ENCODE peak calls at places on chromosomes 4 and X, in ten cellular contexts. Q, L, J, S, U, F, E, K, P and H are unnamed samples.

GRCh38 chr4:183409463-183409862 is 35.0 kb upstream of the CDKN2AIP start:
- DNase-seq in Q (no peak), L (no peak), J (no peak), S (no peak), U (no peak), F (no peak), E (no peak), K (no peak), P (no peak), H (no peak)

GRCh38 chr4:155578726-155579385 is 87.8 kb upstream of the GUCY1A1 start:
- DNase-seq in Q (no peak), L (no peak), J (no peak), S (no peak), U (no peak), F (no peak), E (no peak), K (no peak), P (no peak), H (no peak)

GRCh38 chr4:11635336-11635735 is 206.6 kb upstream of the HS3ST1 start:
- DNase-seq in Q (no peak), L (peak), J (no peak), S (no peak), U (peak), F (no peak), E (no peak), K (no peak), P (peak), H (no peak)

GRCh38 chrX:153870791-153871360 is 15.1 kb downstream of the L1CAM start:
- DNase-seq in Q (no peak), L (no peak), J (no peak), S (no peak), U (no peak), F (no peak), E (no peak), K (no peak), P (no peak), H (no peak)

GRCh38 chr4:143699331-143700059 is 980 bp downstream of the FREM3 start:
- DNase-seq in Q (no peak), L (no peak), J (no peak), S (no peak), U (no peak), F (peak), E (no peak), K (no peak), P (no peak), H (no peak)

GRCh38 chrX:148203531-148203930 is 222.4 kb downstream of the FMR1NB start:
- DNase-seq in Q (no peak), L (no peak), J (no peak), S (no peak), U (no peak), F (no peak), E (no peak), K (no peak), P (no peak), H (no peak)

GRCh38 chr4:148444296-148445070 is 2.3 kb upstream of the NR3C2 start:
- DNase-seq in Q (no peak), L (peak), J (peak), S (peak), U (no peak), F (peak), E (peak), K (no peak), P (no peak), H (peak)

GRCh38 chr4:146637853-146638800 is 566 bp upstream of the POU4F2 start:
- DNase-seq in Q (no peak), L (no peak), J (no peak), S (peak), U (no peak), F (peak), E (no peak), K (no peak), P (no peak), H (peak)

GRCh38 chr4:87505862-87506261 is 23.3 kb downstream of the SPARCL1 start:
- DNase-seq in Q (no peak), L (no peak), J (no peak), S (peak), U (no peak), F (peak), E (no peak), K (no peak), P (no peak), H (no peak)

GRCh38 chr4:67764183-67764582 is 10.0 kb upstream of the GNRHR start:
- DNase-seq in Q (no peak), L (no peak), J (no peak), S (no peak), U (no peak), F (no peak), E (no peak), K (no peak), P (no peak), H (no peak)

GRCh38 chr4:83219344-83219990 is 65.1 kb downstream of the COQ2 start:
- DNase-seq in Q (no peak), L (peak), J (no peak), S (no peak), U (no peak), F (no peak), E (peak), K (no peak), P (no peak), H (no peak)

GRCh38 chr4:78370625-78371372 is 180.8 kb upstream of the ANXA3 start:
- DNase-seq in Q (no peak), L (peak), J (no peak), S (no peak), U (no peak), F (no peak), E (no peak), K (no peak), P (no peak), H (no peak)

GRCh38 chr4:2943364-2944090 is 19.7 kb downstream of the NOP14 start:
- DNase-seq in Q (no peak), L (no peak), J (peak), S (no peak), U (no peak), F (no peak), E (no peak), K (no peak), P (no peak), H (no peak)

GRCh38 chr4:101155368-101155767 is 192.0 kb downstream of the PPP3CA start:
- DNase-seq in Q (no peak), L (peak), J (no peak), S (peak), U (peak), F (no peak), E (no peak), K (no peak), P (no peak), H (no peak)

GRCh38 chr4:14084598-14084997 is 457.1 kb upstream of the BOD1L1 start:
- DNase-seq in Q (no peak), L (no peak), J (no peak), S (peak), U (no peak), F (peak), E (no peak), K (no peak), P (no peak), H (no peak)

GRCh38 chrX:134172588-134173259 is 64.3 kb upstream of the CCDC160 start:
- DNase-seq in Q (no peak), L (no peak), J (peak), S (peak), U (peak), F (no peak), E (peak), K (no peak), P (no peak), H (peak)

GRCh38 chrX:10110984-10111363 is 45.8 kb upstream of the CLCN4 start:
- DNase-seq in Q (no peak), L (no peak), J (no peak), S (no peak), U (no peak), F (no peak), E (no peak), K (no peak), P (no peak), H (no peak)

GRCh38 chr4:38132843-38133662 is 172.9 kb downstream of the PTTG2 start:
- DNase-seq in Q (no peak), L (no peak), J (no peak), S (no peak), U (peak), F (no peak), E (peak), K (no peak), P (no peak), H (no peak)

GRCh38 chr4:7911044-7911578 is 28.6 kb downstream of the AFAP1 start:
- DNase-seq in Q (peak), L (peak), J (no peak), S (peak), U (peak), F (peak), E (peak), K (no peak), P (peak), H (peak)

GRCh38 chr4:48409203-48409602 is 67.9 kb downstream of the SLAIN2 start:
- DNase-seq in Q (no peak), L (no peak), J (no peak), S (no peak), U (no peak), F (no peak), E (no peak), K (no peak), P (no peak), H (no peak)
- TF ChIP-seq CTCF in Q (no peak), L (no peak), J (no peak), S (no peak), U (no peak), F (no peak), E (no peak), K (no peak), P (no peak), H (no peak)

GRCh38 chr4:139522457-139522856 is 33.6 kb downstream of the SETD7 start:
- DNase-seq in Q (no peak), L (no peak), J (no peak), S (peak), U (no peak), F (no peak), E (no peak), K (no peak), P (no peak), H (peak)

GRCh38 chr4:139521764-139522373 is 34.1 kb downstream of the SETD7 start:
- DNase-seq in Q (no peak), L (no peak), J (no peak), S (no peak), U (no peak), F (no peak), E (no peak), K (no peak), P (no peak), H (no peak)

GRCh38 chr4:139523076-139523475 is 32.9 kb downstream of the SETD7 start:
- DNase-seq in Q (no peak), L (peak), J (no peak), S (no peak), U (no peak), F (no peak), E (no peak), K (no peak), P (no peak), H (no peak)

GRCh38 chr4:139525414-139525813 is 30.6 kb downstream of the SETD7 start:
- DNase-seq in Q (no peak), L (no peak), J (no peak), S (no peak), U (no peak), F (no peak), E (no peak), K (no peak), P (no peak), H (no peak)

DNA sequence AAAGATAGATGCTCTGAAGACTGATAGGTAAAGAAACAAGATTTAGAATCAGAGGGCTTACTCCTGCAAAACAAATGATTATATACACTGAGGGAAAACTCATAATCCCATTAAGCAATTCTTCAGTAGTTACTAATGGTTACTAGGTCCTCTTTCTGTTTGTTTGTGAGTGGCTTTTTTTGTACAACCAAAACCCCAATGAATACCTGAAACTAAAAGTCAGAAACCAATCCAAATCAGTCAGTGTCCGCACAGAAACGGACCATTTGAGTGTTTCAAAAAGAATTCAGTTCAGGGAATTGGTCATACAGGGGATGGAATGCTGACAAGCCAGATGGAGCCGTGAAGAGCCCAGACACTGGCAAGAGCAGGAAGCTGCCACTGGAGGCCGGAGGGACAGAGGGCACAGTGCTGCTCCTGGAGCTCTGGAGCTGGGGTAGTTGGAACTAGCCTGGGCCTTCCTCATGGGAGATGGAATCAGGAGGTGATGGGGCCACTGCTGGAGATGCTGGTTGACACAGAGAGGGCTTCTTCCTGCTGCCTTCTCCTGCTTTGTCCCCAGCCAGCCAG is 31.9 kb downstream of the SETD7 start:
- DNase-seq in Q (no peak), L (no peak), J (no peak), S (peak), U (no peak), F (no peak), E (no peak), K (no peak), P (no peak), H (no peak)
- TF ChIP-seq CTCF in Q (no peak), L (no peak), J (no peak), S (no peak), U (no peak), F (no peak), E (no peak), K (no peak), P (no peak), H (no peak)

DNA sequence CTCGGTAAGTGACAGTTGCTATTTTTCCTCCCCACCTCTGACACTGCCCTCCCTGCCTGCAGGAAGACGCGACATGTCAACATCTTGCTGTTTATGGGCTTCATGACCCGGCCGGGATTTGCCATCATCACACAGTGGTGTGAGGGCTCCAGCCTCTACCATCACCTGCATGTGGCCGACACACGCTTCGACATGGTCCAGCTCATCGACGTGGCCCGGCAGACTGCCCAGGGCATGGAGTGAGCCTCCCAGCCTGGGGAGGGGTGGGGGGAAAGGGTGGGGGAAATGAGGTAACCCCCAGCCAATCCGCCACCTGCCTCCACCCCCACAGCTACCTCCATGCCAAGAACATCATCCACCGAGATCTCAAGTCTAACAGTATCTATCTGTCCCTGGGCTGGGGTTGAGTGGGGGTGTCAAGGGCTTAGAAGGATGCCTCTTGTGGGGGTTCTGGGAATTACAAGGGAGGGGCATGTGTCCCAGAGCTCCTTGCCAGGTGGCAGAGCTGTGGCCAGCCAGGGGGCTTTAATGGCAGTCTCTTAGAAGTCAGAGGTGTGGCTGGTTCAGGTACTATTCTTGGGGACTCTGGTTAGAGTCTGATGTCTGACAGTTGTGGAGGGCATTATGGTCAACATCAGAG is 7.8 kb downstream of the ARAF start:
- DNase-seq in Q (no peak), L (no peak), J (no peak), S (peak), U (peak), F (peak), E (no peak), K (no peak), P (no peak), H (no peak)
- TF ChIP-seq CTCF in Q (no peak), L (peak), J (no peak), S (peak), U (no peak), F (peak), E (peak), K (no peak), P (peak), H (peak)

GRCh38 chrX:136572030-136572429 is 40.0 kb downstream of the VGLL1 start:
- DNase-seq in Q (no peak), L (no peak), J (no peak), S (no peak), U (no peak), F (no peak), E (no peak), K (no peak), P (no peak), H (no peak)
- TF ChIP-seq CTCF in Q (no peak), L (peak), J (no peak), S (no peak), U (no peak), F (no peak), E (no peak), K (no peak), P (no peak), H (no peak)

DNA sequence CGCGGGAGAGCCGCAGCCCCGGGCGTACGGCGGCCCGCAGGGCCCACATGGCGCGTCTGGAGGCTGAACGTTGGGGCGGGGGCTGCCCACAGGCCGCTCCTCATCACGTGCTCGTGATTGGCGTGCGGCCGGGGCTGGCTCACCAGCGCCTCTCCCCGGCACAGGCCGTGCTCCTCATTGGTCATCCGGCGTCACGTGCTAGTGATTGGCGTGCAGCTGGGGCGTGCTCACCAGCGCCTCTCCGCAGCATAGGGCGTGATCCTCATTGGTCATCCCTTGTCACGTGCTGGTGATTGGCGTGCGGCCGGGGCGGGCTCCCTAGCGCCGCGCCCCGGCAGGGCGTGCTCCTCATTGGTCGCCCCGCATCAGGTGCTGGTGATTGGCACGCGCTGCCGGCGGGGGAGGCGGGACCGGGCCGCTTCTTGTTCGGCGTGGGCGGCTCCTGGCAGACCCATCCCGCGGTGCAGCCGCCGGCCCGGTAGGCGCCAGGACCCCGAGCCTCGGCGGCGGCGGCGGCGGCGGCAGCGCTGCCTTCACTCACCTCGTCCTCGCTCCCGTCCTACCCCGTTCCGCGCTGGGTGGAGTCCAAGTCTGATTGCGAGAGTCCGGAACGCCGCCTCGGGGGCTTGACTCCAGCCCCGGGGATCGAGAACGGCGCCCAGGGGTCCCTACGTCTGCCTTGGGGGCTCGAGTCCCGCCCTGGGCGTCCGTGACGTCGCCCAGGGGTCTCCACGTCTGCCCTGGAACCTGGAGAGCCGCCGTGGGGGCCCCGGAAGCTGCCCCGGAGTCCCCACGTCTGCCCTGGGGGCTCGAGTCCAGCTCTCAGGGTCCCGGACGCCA is at the start of gene GTPBP6:
- DNase-seq in Q (peak), L (peak), J (peak), S (peak), U (peak), F (peak), E (peak), K (peak), P (peak), H (peak)
- TF ChIP-seq CTCF in Q (peak), L (peak), J (no peak), S (no peak), U (no peak), F (no peak), E (peak), K (peak), P (peak), H (no peak)

DNA sequence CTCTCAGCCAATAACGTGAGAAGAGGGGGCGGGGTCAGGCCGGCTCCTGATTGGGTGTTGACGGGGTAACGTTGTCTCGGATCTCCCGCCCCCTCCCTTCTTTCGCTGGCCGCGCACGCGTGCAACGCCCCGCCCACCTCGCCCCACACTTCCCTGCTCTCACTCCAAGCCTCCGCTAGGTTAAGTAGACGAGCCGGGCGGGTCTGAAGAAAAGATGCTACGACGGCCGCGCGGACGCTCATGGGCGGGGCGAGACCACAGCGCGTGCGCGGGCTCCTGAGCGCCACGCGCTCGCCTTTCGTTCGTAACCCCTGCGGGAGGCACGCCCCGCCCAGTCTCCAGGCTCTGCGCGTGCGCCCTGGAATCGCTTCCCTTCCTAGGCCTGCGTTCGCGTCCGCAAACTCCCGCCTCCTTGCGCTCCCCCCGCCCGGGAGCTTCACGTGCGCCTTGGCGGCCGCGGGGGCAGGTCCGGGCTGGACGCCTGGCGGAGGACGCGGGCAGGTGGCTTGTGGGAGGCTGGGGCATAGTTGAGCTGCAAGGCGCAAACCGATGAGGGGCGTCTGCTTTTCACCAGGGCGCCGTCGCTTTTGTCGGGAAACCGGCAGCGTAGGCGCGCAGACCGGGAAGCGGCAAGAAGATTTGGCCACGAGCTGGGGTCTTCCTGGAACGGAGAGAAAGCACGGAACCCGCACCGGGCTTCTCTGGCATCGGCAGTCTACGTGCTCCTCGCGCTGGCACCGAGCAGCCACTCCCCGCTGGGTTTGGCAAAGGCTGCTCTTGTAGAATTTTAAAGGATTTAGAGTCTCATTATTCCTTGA is 467 bp upstream of the PGRMC2 start:
- DNase-seq in Q (peak), L (peak), J (peak), S (peak), U (peak), F (peak), E (peak), K (peak), P (peak), H (peak)
- TF ChIP-seq CTCF in Q (peak), L (peak), J (peak), S (peak), U (no peak), F (no peak), E (peak), K (peak), P (peak), H (peak)

DNA sequence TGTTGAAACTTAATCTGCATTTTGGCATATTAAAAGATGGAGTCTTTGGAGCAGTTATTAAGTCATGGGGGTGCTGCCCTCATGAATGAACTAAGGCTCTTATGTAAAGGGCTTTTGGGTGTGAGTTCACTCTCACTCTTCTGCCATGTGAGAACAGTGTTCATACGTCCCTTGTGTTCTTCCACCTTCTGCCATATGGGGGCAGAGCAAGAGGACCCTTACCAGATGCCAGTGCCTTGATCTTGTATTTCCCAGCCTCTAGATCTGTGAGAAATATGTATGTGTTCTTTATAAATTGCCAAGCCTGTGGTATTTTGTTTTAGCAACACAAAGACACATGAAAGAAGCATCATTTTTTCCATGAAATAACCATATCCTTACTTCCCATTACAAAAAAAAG is 213.9 kb downstream of the SPOCK3 start:
- DNase-seq in Q (no peak), L (no peak), J (no peak), S (peak), U (peak), F (peak), E (no peak), K (no peak), P (no peak), H (peak)
- TF ChIP-seq CTCF in Q (peak), L (peak), J (no peak), S (peak), U (peak), F (peak), E (no peak), K (no peak), P (peak), H (no peak)